ENCODE peak calls at places on chromosomes 5 and 9, in eight cellular contexts. N is NCI-H1417; H is ACHN; E is stimulated activated CD8-positive, alpha-beta memory T cell treated with anti-CD3 and anti-CD28 coated beads, Interleukin-4, amount 100 ng/mL, for 48 hours; Y is AML-193; C is GM23248; T is neural crest cell; J is stimulated activated CD4-positive, alpha-beta T cell treated with anti-CD3 and anti-CD28 coated beads, Interleukin-4, amount 100 ng/mL, for 4 hours. V is an unnamed sample.

GRCh38 chr5:9479981-9480380 is 65.9 kb downstream of the SEMA5A start:
- DNase-seq in E (no peak), J (no peak), Y (no peak), C (peak; percentile 19), N (no peak), H (no peak), T (no peak), V (no peak)

GRCh38 chr5:31963358-31963757 is 210.8 kb downstream of the GOLPH3 start:
- DNase-seq in N (no peak), E (no peak), J (no peak), Y (no peak), T (no peak), C (no peak), H (no peak), V (no peak)

GRCh38 chr5:155728857-155729683 is 597.9 kb upstream of the SGCD start:
- DNase-seq in N (peak; percentile 64), H (no peak), C (peak; percentile 53), Y (no peak), J (no peak), E (no peak), T (no peak), V (no peak)

GRCh38 chr9:125446581-125447094 is 185.0 kb downstream of the GAPVD1 start:
- DNase-seq in J (no peak), H (no peak), N (no peak), C (no peak), E (no peak), Y (no peak), T (no peak), V (no peak)

GRCh38 chr5:131794596-131794995 is 2.2 kb downstream of the FNIP1 start:
- DNase-seq in H (no peak), C (no peak), Y (peak; percentile 22), N (no peak), T (no peak), J (no peak), E (no peak), V (no peak)

GRCh38 chr9:125742657-125743056 is 4.5 kb upstream of the PBX3 start:
- DNase-seq in C (no peak), T (no peak), E (no peak), J (no peak), H (no peak), N (no peak), Y (no peak), V (no peak)

GRCh38 chr9:89864731-89865130 is 259.9 kb downstream of the GADD45G start:
- DNase-seq in E (no peak), T (no peak), C (peak; percentile 8), H (no peak), Y (no peak), J (no peak), N (peak; percentile 50), V (no peak)

GRCh38 chr5:13503017-13503416 is 441.5 kb downstream of the DNAH5 start:
- DNase-seq in N (no peak), J (no peak), C (no peak), T (no peak), H (no peak), Y (no peak), E (no peak), V (no peak)

GRCh38 chr5:135138116-135138850 is 104.3 kb upstream of the PITX1 start:
- DNase-seq in J (no peak), N (no peak), T (no peak), H (no peak), C (peak; percentile 35), E (no peak), Y (no peak), V (no peak)

GRCh38 chr9:137449931-137450537 is 8.9 kb upstream of the ENTPD8 start:
- DNase-seq in Y (no peak), E (peak; percentile 47), C (no peak), H (no peak), J (peak; percentile 79), T (no peak), N (no peak), V (no peak)

GRCh38 chr5:31957151-31957550 is 217.0 kb downstream of the GOLPH3 start:
- DNase-seq in J (no peak), C (no peak), E (no peak), N (no peak), T (no peak), Y (no peak), H (no peak), V (no peak)

GRCh38 chr5:57069115-57069835 is 104.6 kb upstream of the GPBP1 start:
- DNase-seq in H (no peak), C (no peak), N (no peak), E (no peak), J (no peak), Y (no peak), T (no peak), V (no peak)

GRCh38 chr5:176425138-176425537 is 8.8 kb upstream of the CLTB start:
- DNase-seq in J (no peak), Y (no peak), T (no peak), E (no peak), H (no peak), C (no peak), N (no peak), V (no peak)

GRCh38 chr5:178180141-178180863 is 6.9 kb downstream of the GMCL2 start:
- DNase-seq in T (no peak), C (no peak), Y (no peak), H (no peak), E (no peak), J (no peak), N (no peak), V (peak; percentile 29)

GRCh38 chr5:142618125-142618524 is 67.8 kb downstream of the FGF1 start:
- DNase-seq in H (peak; percentile 60), T (no peak), E (peak; percentile 53), C (peak; percentile 87), Y (no peak), J (no peak), N (no peak), V (no peak)

GRCh38 chr5:177462021-177462670 is 11.3 kb downstream of the DBN1 start:
- DNase-seq in N (no peak), C (no peak), E (no peak), T (no peak), Y (peak; percentile 64), J (no peak), H (no peak), V (no peak)

GRCh38 chr9:33506626-33507370 is 17.3 kb upstream of the ANKRD18B start:
- DNase-seq in C (peak; percentile 93), J (no peak), H (peak; percentile 98), N (no peak), E (peak; percentile 51), T (no peak), Y (no peak), V (no peak)

GRCh38 chr5:57626703-57627102 is 144.1 kb upstream of the ACTBL2 start:
- DNase-seq in N (no peak), E (no peak), H (no peak), C (peak; percentile 10), T (no peak), Y (no peak), J (no peak), V (no peak)

GRCh38 chr9:32430720-32431119 is 46.3 kb downstream of the ACO1 start:
- DNase-seq in H (peak; percentile 52), N (no peak), J (no peak), Y (no peak), T (no peak), E (no peak), C (peak; percentile 64), V (no peak)

GRCh38 chr5:119338326-119338957 is 17.4 kb upstream of the TNFAIP8 start:
- DNase-seq in J (no peak), N (no peak), H (no peak), C (no peak), E (no peak), Y (no peak), T (no peak), V (no peak)

GRCh38 chr9:2127486-2127885 is 112.3 kb downstream of the SMARCA2 start:
- DNase-seq in H (peak; percentile 60), E (no peak), Y (no peak), J (no peak), N (no peak), T (no peak), C (peak; percentile 46), V (no peak)

GRCh38 chr9:133114451-133114885 is 6.6 kb downstream of the RALGDS start:
- DNase-seq in Y (no peak), T (no peak), C (peak; percentile 58), E (no peak), N (peak; percentile 36), H (no peak), J (no peak), V (no peak)

GRCh38 chr5:139458580-139459407 is 3.7 kb downstream of the ECSCR start:
- DNase-seq in T (no peak), J (peak; percentile 81), C (peak; percentile 94), N (no peak), E (peak; percentile 80), Y (peak; percentile 59), H (no peak), V (no peak)

GRCh38 chr9:88280816-88281382 is 107.3 kb upstream of the SPIN1 start:
- DNase-seq in T (peak; percentile 19), N (no peak), H (no peak), J (no peak), Y (peak; percentile 38), C (peak; percentile 41), E (peak; percentile 30), V (peak; percentile 66)

V was measured in MM.1S.